ENCODE peak calls at places on chromosome 22, in four cellular contexts. V is HepG2, F is GM12878, I is K562. W is an unnamed sample.

GRCh38 chr22:41178425-41178975 is 26.6 kb upstream of the L3MBTL2 start:
- DNase-seq in V (no peak), F (no peak), I (no peak), W (no peak)

GRCh38 chr22:45885171-45885840 is 91.7 kb downstream of the WNT7B start:
- DNase-seq in V (no peak), F (no peak), I (no peak), W (no peak)

GRCh38 chr22:26894766-26895485 is 237.5 kb downstream of the MIAT start:
- DNase-seq in V (peak; percentile 37), F (no peak), I (no peak), W (no peak)

GRCh38 chr22:38249803-38250641 is 22.8 kb downstream of the TMEM184B start:
- DNase-seq in V (no peak), F (no peak), I (no peak), W (no peak)

GRCh38 chr22:30104501-30105156 is 24.4 kb downstream of the HORMAD2 start:
- DNase-seq in V (no peak), F (no peak), I (no peak), W (no peak)

GRCh38 chr22:46525681-46526483 is 11.5 kb downstream of the CELSR1 start:
- DNase-seq in V (no peak), F (no peak), I (no peak), W (no peak)

GRCh38 chr22:19240813-19241592 is 50.5 kb downstream of the CLTCL1 start:
- DNase-seq in V (no peak), F (no peak), I (peak; percentile 37), W (no peak)

GRCh38 chr22:24601217-24602104 is 1.5 kb upstream of the GGT1 start:
- DNase-seq in V (peak; percentile 66), F (no peak), I (no peak), W (no peak)

GRCh38 chr22:39252461-39253391 is 7.9 kb upstream of the PDGFB start:
- DNase-seq in V (no peak), F (no peak), I (no peak), W (no peak)

GRCh38 chr22:30332994-30333706 is 6.4 kb upstream of the TBC1D10A start:
- DNase-seq in V (no peak), F (no peak), I (no peak), W (no peak)

GRCh38 chr22:39427751-39428596 is 28.4 kb downstream of the TAB1 start:
- DNase-seq in V (no peak), F (no peak), I (no peak), W (no peak)

GRCh38 chr22:32204856-32205722 is at the start of gene RFPL2:
- DNase-seq in V (peak; percentile 61), F (no peak), I (no peak), W (peak; percentile 85)

GRCh38 chr22:25482868-25483639 is 81.4 kb upstream of the GRK3 start:
- DNase-seq in V (no peak), F (no peak), I (no peak), W (no peak)

GRCh38 chr22:39123811-39124668 is 27.0 kb downstream of the APOBEC3H start:
- DNase-seq in V (no peak), F (no peak), I (no peak), W (no peak)

GRCh38 chr22:17191163-17191562 is 28.1 kb downstream of the ADA2 start:
- DNase-seq in V (no peak), F (no peak), I (no peak), W (no peak)

GRCh38 chr22:39277135-39277607 is 32.4 kb upstream of the PDGFB start:
- DNase-seq in V (no peak), F (no peak), I (no peak), W (no peak)

GRCh38 chr22:27991586-27992293 is 72.7 kb upstream of the PITPNB start:
- DNase-seq in V (no peak), F (no peak), I (no peak), W (no peak)

GRCh38 chr22:44957267-44957905 is 52.4 kb downstream of the PHF21B start:
- DNase-seq in V (peak; percentile 9), F (no peak), I (no peak), W (peak; percentile 31)

GRCh38 chr22:36608987-36609386 is 80.0 kb upstream of the EIF3D start:
- DNase-seq in V (no peak), F (no peak), I (no peak), W (no peak)

GRCh38 chr22:30940655-30941362 is 27.8 kb downstream of the MORC2 start:
- DNase-seq in V (no peak), F (no peak), I (no peak), W (no peak)

GRCh38 chr22:36946436-36947158 is 33.2 kb downstream of the CSF2RB start:
- DNase-seq in V (no peak), F (no peak), I (no peak), W (no peak)

GRCh38 chr22:41782316-41782715 is 18.2 kb upstream of the CCDC134 start:
- DNase-seq in V (no peak), F (no peak), I (no peak), W (no peak)

GRCh38 chr22:44698531-44699421 is 3.2 kb upstream of the PRR5 start:
- DNase-seq in V (no peak), F (no peak), I (no peak), W (no peak)

GRCh38 chr22:21775061-21775460 is 39.5 kb upstream of the YPEL1 start:
- DNase-seq in V (no peak), F (no peak), I (peak; percentile 47), W (no peak)

GRCh38 chr22:45204241-45204640 is 36.5 kb downstream of the KIAA0930 start:
- DNase-seq in V (no peak), F (no peak), I (no peak), W (no peak)

GRCh38 chr22:21942407-21942895 is 10.2 kb downstream of the PPM1F start:
- DNase-seq in V (no peak), F (no peak), I (no peak), W (no peak)

GRCh38 chr22:38951734-38952133 is 5.7 kb upstream of the APOBEC3A start:
- DNase-seq in V (no peak), F (no peak), I (no peak), W (no peak)

GRCh38 chr22:30861131-30861530 is 107.4 kb downstream of the MORC2 start:
- DNase-seq in V (no peak), F (no peak), I (peak; percentile 1), W (peak; percentile 5)

GRCh38 chr22:16844529-16844928 is 19.3 kb upstream of the XKR3 start:
- DNase-seq in V (no peak), F (no peak), I (no peak), W (no peak)

GRCh38 chr22:39434721-39435120 is 22.1 kb upstream of the MGAT3 start:
- DNase-seq in V (no peak), F (no peak), I (no peak), W (no peak)

GRCh38 chr22:37566329-37566837 is 6.1 kb downstream of the CDC42EP1 start:
- DNase-seq in V (no peak), F (no peak), I (no peak), W (no peak)

GRCh38 chr22:28906312-28906711 is 22.9 kb downstream of the ZNRF3 start:
- DNase-seq in V (no peak), F (no peak), I (no peak), W (no peak)

GRCh38 chr22:38416621-38417251 is 38.3 kb downstream of the KCNJ4 start:
- DNase-seq in V (no peak), F (no peak), I (no peak), W (no peak)

DNA sequence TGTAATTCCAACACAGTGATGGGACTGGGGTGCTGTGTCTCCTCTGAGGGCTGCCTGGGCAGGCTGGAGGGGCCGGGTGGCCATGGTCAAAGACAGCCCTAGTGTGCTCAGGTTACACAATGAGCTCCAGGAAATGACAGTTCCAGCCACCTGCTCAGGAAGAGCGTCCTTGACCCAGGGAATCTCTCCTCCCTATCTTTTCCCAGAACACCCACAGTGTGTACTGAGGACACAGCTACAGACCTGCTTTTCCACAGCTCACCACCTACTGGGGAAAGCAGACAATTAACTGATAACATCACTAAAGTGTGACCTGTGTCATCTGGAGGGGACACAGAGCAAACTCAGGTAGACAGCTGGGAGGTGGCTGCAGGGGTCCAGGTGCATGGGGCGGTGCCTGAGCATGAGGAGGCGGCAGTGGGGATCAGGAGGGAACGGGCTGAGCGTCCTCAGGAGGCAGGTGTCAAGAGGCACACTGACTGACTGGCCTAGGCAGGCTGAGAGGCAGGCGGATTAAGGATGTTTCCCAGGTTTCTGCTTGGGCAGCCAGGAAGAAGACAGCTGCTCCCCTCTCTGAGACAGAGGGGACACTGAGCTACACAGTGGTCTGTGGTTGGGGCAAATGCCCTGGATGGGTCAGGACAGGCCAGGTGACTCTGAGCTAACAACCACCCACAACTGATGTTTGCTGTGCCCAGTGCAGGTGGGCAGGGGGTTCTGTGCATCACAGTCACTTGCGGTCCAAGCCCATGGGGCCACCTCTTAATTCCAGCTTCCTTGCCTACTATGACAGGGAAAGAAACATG is 56.1 kb downstream of the ARFGAP3 start:
- DNase-seq in V (peak; percentile 98), F (no peak), I (no peak), W (no peak)
- TF ChIP-seq TARDBP in V (peak; percentile 94), F (no peak), I (no peak), W (no peak)

DNA sequence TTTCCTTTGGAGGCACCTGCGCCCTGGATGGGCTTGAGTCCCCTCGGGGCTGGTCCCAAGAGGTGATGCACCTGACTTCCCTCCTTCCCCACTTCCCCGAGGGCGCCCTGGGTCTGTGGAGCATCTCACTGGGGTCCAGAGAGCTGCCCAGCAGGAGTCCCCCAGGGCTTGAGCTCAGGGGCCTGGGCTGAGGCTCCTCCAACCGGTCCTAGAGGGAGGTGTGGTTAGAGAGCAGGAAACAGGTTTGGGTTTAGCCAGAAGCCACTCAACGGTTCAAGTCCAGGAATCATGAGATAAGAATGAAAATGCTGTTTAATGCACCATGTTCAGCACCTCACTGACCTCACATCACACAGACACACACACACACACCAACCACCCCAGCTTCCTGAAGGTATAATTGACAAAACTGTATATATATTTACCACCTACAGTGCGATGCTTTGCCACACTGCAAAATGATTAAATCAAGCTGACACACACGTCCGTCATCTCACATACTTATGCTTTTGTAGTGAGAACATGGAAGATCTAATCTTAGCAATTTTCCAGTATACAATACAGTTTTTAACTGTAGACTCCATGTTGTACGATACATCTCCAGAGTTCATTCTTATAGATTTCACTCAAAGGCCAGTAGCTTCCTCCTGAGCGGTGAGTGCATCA is 629 bp upstream of the IGLL1 start:
- DNase-seq in V (no peak), F (no peak), I (no peak), W (no peak)
- TF ChIP-seq TARDBP in V (no peak), F (no peak), I (no peak), W (no peak)

GRCh38 chr22:35308480-35308945 is 8.8 kb downstream of the TOM1 start:
- DNase-seq in V (no peak), F (peak; percentile 88), I (no peak), W (no peak)
- TF ChIP-seq TARDBP in V (no peak), F (no peak), I (no peak), W (no peak)

GRCh38 chr22:33477131-33478111 is 419.2 kb upstream of the SYN3 start:
- DNase-seq in V (no peak), F (no peak), I (no peak), W (no peak)

GRCh38 chr22:33474587-33474986 is 416.4 kb upstream of the SYN3 start:
- DNase-seq in V (no peak), F (no peak), I (no peak), W (no peak)

GRCh38 chr22:33476716-33477115 is 418.5 kb upstream of the SYN3 start:
- DNase-seq in V (peak; percentile 61), F (no peak), I (no peak), W (no peak)

GRCh38 chr22:33472462-33473344 is 414.5 kb upstream of the SYN3 start:
- DNase-seq in V (no peak), F (peak; percentile 78), I (no peak), W (no peak)

DNA sequence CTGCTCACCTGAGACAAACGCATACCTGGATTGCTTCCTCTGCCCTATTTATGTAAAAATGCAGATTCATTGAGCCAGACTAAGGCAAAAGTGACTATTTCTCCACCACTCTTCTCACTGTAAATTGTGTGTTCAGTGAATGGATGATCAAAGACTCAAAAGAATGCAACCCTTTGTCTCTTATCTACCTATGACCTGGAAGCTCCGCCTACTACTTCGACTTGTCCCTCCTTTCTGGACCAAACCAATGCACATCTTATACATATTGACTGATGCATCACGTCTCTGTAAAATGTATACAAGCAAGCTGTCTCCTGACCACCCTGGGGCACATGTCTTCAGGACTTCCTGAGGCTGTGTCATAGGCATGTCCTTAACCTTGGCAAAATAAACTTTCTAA is 418.0 kb upstream of the SYN3 start:
- DNase-seq in V (peak; percentile 58), F (no peak), I (no peak), W (no peak)
- TF ChIP-seq TARDBP in V (no peak), F (no peak), I (no peak), W (no peak)